ENCODE peak calls at places on chromosome 19, in four cellular contexts. One of them, this sample, is unnamed.

GRCh38 chr19:1490020-1490310 is 185 bp downstream of the PCSK4 start:
- DNase-seq in H1: no peak
- DNase-seq in K562: no peak
- DNase-seq in SK-N-SH: no peak
- DNase-seq in this sample: no peak

GRCh38 chr19:40592170-40592569 is 9.0 kb upstream of the LTBP4 start:
- DNase-seq in SK-N-SH: peak; percentile 58
- DNase-seq in K562: no peak
- DNase-seq in H1: no peak
- DNase-seq in this sample: no peak

GRCh38 chr19:43524922-43525835 is 1.8 kb downstream of the ETHE1 start:
- DNase-seq in SK-N-SH: no peak
- DNase-seq in K562: peak; percentile 3
- DNase-seq in H1: no peak
- DNase-seq in this sample: peak; percentile 44

GRCh38 chr19:53898680-53899341 is 10.3 kb upstream of the CACNG7 start:
- DNase-seq in H1: peak; percentile 99
- DNase-seq in SK-N-SH: peak; percentile 96
- DNase-seq in K562: peak; percentile 96
- DNase-seq in this sample: no peak

GRCh38 chr19:35088514-35088913 is 27.1 kb upstream of the FXYD3 start:
- DNase-seq in K562: no peak
- DNase-seq in SK-N-SH: no peak
- DNase-seq in H1: no peak
- DNase-seq in this sample: no peak

GRCh38 chr19:33291623-33292534 is 10.5 kb downstream of the CEBPA start:
- DNase-seq in K562: no peak
- DNase-seq in H1: no peak
- DNase-seq in SK-N-SH: no peak
- DNase-seq in this sample: no peak

GRCh38 chr19:2982983-2983350 is 5.6 kb downstream of the TLE6 start:
- DNase-seq in SK-N-SH: peak; percentile 92
- DNase-seq in H1: no peak
- DNase-seq in K562: no peak
- DNase-seq in this sample: no peak

GRCh38 chr19:39670998-39671397 is 15.3 kb downstream of the LGALS16 start:
- DNase-seq in K562: no peak
- DNase-seq in SK-N-SH: no peak
- DNase-seq in H1: no peak
- DNase-seq in this sample: no peak

GRCh38 chr19:2845107-2845506 is 3.8 kb downstream of the ZNF555 start:
- DNase-seq in SK-N-SH: no peak
- DNase-seq in H1: no peak
- DNase-seq in K562: no peak
- DNase-seq in this sample: no peak

GRCh38 chr19:7926021-7926726 is at the start of gene CTXN1:
- DNase-seq in H1: no peak
- DNase-seq in K562: peak; percentile 83
- DNase-seq in SK-N-SH: peak; percentile 94
- DNase-seq in this sample: no peak

GRCh38 chr19:51338563-51339312 is 3.2 kb downstream of the VSIG10L start:
- DNase-seq in SK-N-SH: peak; percentile 95
- DNase-seq in K562: peak; percentile 87
- DNase-seq in H1: peak; percentile 39
- DNase-seq in this sample: peak; percentile 24

GRCh38 chr19:5349041-5349440 is 8.4 kb upstream of the PTPRS start:
- DNase-seq in K562: no peak
- DNase-seq in SK-N-SH: no peak
- DNase-seq in H1: no peak
- DNase-seq in this sample: no peak

GRCh38 chr19:11377756-11378155 is 3.3 kb downstream of the SWSAP1 start:
- DNase-seq in SK-N-SH: no peak
- DNase-seq in H1: no peak
- DNase-seq in K562: no peak
- DNase-seq in this sample: no peak

GRCh38 chr19:48170817-48171347 is 402 bp downstream of the ZSWIM9 start:
- DNase-seq in H1: no peak
- DNase-seq in K562: no peak
- DNase-seq in SK-N-SH: peak; percentile 64
- DNase-seq in this sample: no peak

GRCh38 chr19:40139533-40140287 is 49.0 kb upstream of the ZNF780A start:
- DNase-seq in H1: no peak
- DNase-seq in K562: peak; percentile 35
- DNase-seq in SK-N-SH: peak; percentile 55
- DNase-seq in this sample: no peak

GRCh38 chr19:40588110-40588854 is 11.6 kb downstream of the SHKBP1 start:
- DNase-seq in SK-N-SH: no peak
- DNase-seq in K562: no peak
- DNase-seq in H1: no peak
- DNase-seq in this sample: no peak

GRCh38 chr19:48573163-48573505 is 21.2 kb downstream of the SULT2B1 start:
- DNase-seq in SK-N-SH: no peak
- DNase-seq in H1: no peak
- DNase-seq in K562: no peak
- DNase-seq in this sample: no peak

DNA sequence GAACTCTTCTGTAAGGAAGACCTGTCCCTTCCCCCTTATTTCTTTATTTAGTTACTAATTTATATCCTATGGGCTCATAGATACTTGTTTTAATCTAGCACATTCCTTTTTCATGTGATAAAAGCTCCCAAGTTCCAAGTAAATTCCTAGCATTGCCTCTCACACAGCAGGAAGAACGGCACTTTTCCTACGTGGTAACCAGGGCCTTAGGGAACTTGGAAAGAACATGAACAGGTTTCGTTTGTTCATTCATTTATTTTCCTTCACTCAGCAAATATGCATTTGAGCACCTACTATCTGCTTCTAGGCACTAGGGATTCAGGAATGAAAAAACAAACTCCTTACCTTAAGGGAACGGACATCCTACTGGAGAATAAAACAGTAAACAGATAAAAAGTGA is 125.1 kb downstream of the SIPA1L3 start:
- DNase-seq in H1: no peak
- DNase-seq in K562: no peak
- DNase-seq in SK-N-SH: no peak
- DNase-seq in this sample: no peak
- TF ChIP-seq NRF1 in H1: no peak
- TF ChIP-seq NRF1 in K562: no peak
- TF ChIP-seq NRF1 in SK-N-SH: no peak
- TF ChIP-seq NRF1 in this sample: no peak

GRCh38 chr19:13154241-13154778 is 4.1 kb downstream of the IER2 start:
- DNase-seq in K562: peak; percentile 58
- DNase-seq in SK-N-SH: peak; percentile 57
- DNase-seq in H1: no peak
- DNase-seq in this sample: no peak
- TF ChIP-seq NRF1 in K562: peak; percentile 30
- TF ChIP-seq NRF1 in SK-N-SH: no peak
- TF ChIP-seq NRF1 in H1: no peak
- TF ChIP-seq NRF1 in this sample: no peak

GRCh38 chr19:10269333-10270179 is 1.4 kb upstream of the ICAM1 start:
- DNase-seq in K562: peak; percentile 88
- DNase-seq in SK-N-SH: peak; percentile 91
- DNase-seq in H1: no peak
- DNase-seq in this sample: no peak
- TF ChIP-seq NRF1 in K562: peak; percentile 19
- TF ChIP-seq NRF1 in SK-N-SH: no peak
- TF ChIP-seq NRF1 in H1: no peak
- TF ChIP-seq NRF1 in this sample: no peak

GRCh38 chr19:49988433-49988832 is 27.5 kb upstream of the SIGLEC11 start:
- DNase-seq in H1: no peak
- DNase-seq in K562: no peak
- DNase-seq in SK-N-SH: no peak
- DNase-seq in this sample: no peak
- TF ChIP-seq NRF1 in H1: no peak
- TF ChIP-seq NRF1 in K562: no peak
- TF ChIP-seq NRF1 in SK-N-SH: no peak
- TF ChIP-seq NRF1 in this sample: no peak

GRCh38 chr19:16737909-16738308 is 18.3 kb downstream of the NWD1 start:
- DNase-seq in SK-N-SH: no peak
- DNase-seq in H1: no peak
- DNase-seq in K562: no peak
- DNase-seq in this sample: no peak
- TF ChIP-seq NRF1 in SK-N-SH: no peak
- TF ChIP-seq NRF1 in H1: no peak
- TF ChIP-seq NRF1 in K562: no peak
- TF ChIP-seq NRF1 in this sample: no peak

GRCh38 chr19:6732803-6733337 is 4.5 kb downstream of the GPR108 start:
- DNase-seq in SK-N-SH: peak; percentile 20
- DNase-seq in H1: no peak
- DNase-seq in K562: no peak
- DNase-seq in this sample: no peak
- TF ChIP-seq NRF1 in SK-N-SH: no peak
- TF ChIP-seq NRF1 in H1: no peak
- TF ChIP-seq NRF1 in K562: no peak
- TF ChIP-seq NRF1 in this sample: no peak

This sample was measured in GM12878.